ENCODE peak calls at places on chromosomes 7 and 10, in six cellular contexts. C is SJSA1; U is stimulated activated naive CD8-positive, alpha-beta T cell treated with anti-CD3 and anti-CD28 coated beads, Interleukin-15, amount 100 ng/mL, for 72 hours; Q is SK-N-DZ; V is H9; S is NCI-H1105 treated with DMSO at 0.1 percent for 48 hours. B is an unnamed sample.
A peak's percentile ranks its signal among the peaks of the same experiment; 100 is the strongest.

GRCh38 chr7:71506822-71507221 is 374.9 kb downstream of the GALNT17 start:
- DNase-seq in U (no peak), S (no peak), C (no peak), V (no peak), Q (no peak), B (no peak)

GRCh38 chr10:123913688-123914268 is 22.2 kb upstream of the CPXM2 start:
- DNase-seq in U (no peak), S (no peak), C (no peak), Q (no peak), V (no peak), B (no peak)

GRCh38 chr7:106430535-106431455 is 146.0 kb upstream of the NAMPT start:
- DNase-seq in U (no peak), S (no peak), Q (no peak), C (no peak), V (no peak), B (no peak)

GRCh38 chr7:148883233-148884048 is 650 bp downstream of the EZH2 start:
- DNase-seq in Q (peak; percentile 51), U (peak; percentile 75), C (no peak), V (no peak), S (peak; percentile 21), B (peak; percentile 40)

GRCh38 chr10:23362069-23362830 is 17.7 kb upstream of the C10orf67 start:
- DNase-seq in U (no peak), S (no peak), C (no peak), Q (no peak), V (no peak), B (no peak)

GRCh38 chr10:70567603-70568002 is 34.9 kb downstream of the PRF1 start:
- DNase-seq in Q (no peak), S (no peak), C (no peak), U (no peak), V (no peak), B (no peak)

GRCh38 chr7:130273863-130274262 is 7.2 kb downstream of the CPA2 start:
- DNase-seq in V (no peak), C (no peak), S (peak; percentile 77), Q (no peak), U (no peak), B (no peak)

GRCh38 chr10:96395931-96396877 is 37.4 kb upstream of the OPALIN start:
- DNase-seq in C (peak; percentile 50), Q (peak; percentile 59), U (peak; percentile 61), S (peak; percentile 19), V (peak; percentile 82), B (peak; percentile 25)

GRCh38 chr10:32237644-32238345 is 109.2 kb downstream of the EPC1 start:
- DNase-seq in Q (no peak), C (no peak), V (no peak), S (no peak), U (no peak), B (no peak)

GRCh38 chr7:121000091-121000983 is 11.8 kb downstream of the CPED1 start:
- DNase-seq in V (no peak), S (no peak), C (peak; percentile 68), U (no peak), Q (no peak), B (no peak)

GRCh38 chr10:178208-178607 is 43.0 kb downstream of the ZMYND11 start:
- DNase-seq in S (peak; percentile 25), C (no peak), U (no peak), Q (peak; percentile 28), V (no peak), B (no peak)

GRCh38 chr7:70183278-70183677 is 585.0 kb downstream of the AUTS2 start:
- DNase-seq in V (no peak), C (no peak), U (no peak), S (peak; percentile 47), Q (no peak), B (no peak)

GRCh38 chr7:27162930-27163775 is 2.2 kb downstream of the HOXA9 start:
- DNase-seq in V (peak; percentile 27), S (peak; percentile 4), U (no peak), C (no peak), Q (no peak), B (no peak)

B was measured in kidney glomerular epithelial cell.